ENCODE peak calls at places on chromosomes 12 and 14, in ten cellular contexts. K, S, R, Q, T, E, O, L, V and B are unnamed samples.

GRCh38 chr12:25135531-25136154 is 59.3 kb downstream of the DNAI7 start:
- DNase-seq in K (no peak), S (no peak), R (no peak), Q (no peak), T (no peak), E (peak), O (no peak), L (no peak), V (no peak), B (no peak)

GRCh38 chr12:111773801-111774551 is 7.2 kb downstream of the ALDH2 start:
- DNase-seq in K (peak), S (peak), R (peak), Q (peak), T (peak), E (no peak), O (peak), L (peak), V (no peak), B (peak)

GRCh38 chr14:22316473-22316872 is 272.6 kb downstream of the DAD1 start:
- DNase-seq in K (no peak), S (no peak), R (no peak), Q (no peak), T (no peak), E (no peak), O (no peak), L (no peak), V (no peak), B (no peak)

GRCh38 chr12:3604281-3604680 is 113.3 kb downstream of the PRMT8 start:
- DNase-seq in K (no peak), S (no peak), R (peak), Q (no peak), T (no peak), E (no peak), O (no peak), L (no peak), V (no peak), B (no peak)

GRCh38 chr12:59036973-59037807 is 116.9 kb upstream of the LRIG3 start:
- DNase-seq in K (no peak), S (no peak), R (no peak), Q (no peak), T (no peak), E (no peak), O (peak), L (no peak), V (no peak), B (no peak)

GRCh38 chr14:79057333-79057732 is 887.2 kb downstream of the NRXN3 start:
- DNase-seq in K (no peak), S (peak), R (no peak), Q (no peak), T (no peak), E (no peak), O (no peak), L (no peak), V (no peak), B (no peak)

GRCh38 chr12:6161124-6161882 is 36.8 kb upstream of the VWF start:
- DNase-seq in K (no peak), S (peak), R (peak), Q (no peak), T (peak), E (no peak), O (no peak), L (no peak), V (no peak), B (no peak)

GRCh38 chr12:11581179-11581755 is 68.2 kb upstream of the ETV6 start:
- DNase-seq in K (peak), S (peak), R (no peak), Q (peak), T (peak), E (peak), O (peak), L (peak), V (peak), B (peak)